ENCODE peak calls at places on chromosomes 13 and 19, in four cellular contexts. T is breast epithelium, Y is spleen, N is colonic mucosa. K is an unnamed sample.

GRCh38 chr19:32642771-32643170 is 32.2 kb downstream of the ANKRD27 start:
- DNase-seq in T (no peak), Y (peak; percentile 84), N (no peak), K (peak; percentile 53)

GRCh38 chr13:50187352-50188029 is 172.2 kb downstream of the KCNRG start:
- DNase-seq in T (no peak), Y (no peak), N (no peak), K (no peak)

GRCh38 chr13:102721800-102722231 is 27.0 kb upstream of the METTL21C start:
- DNase-seq in T (no peak), Y (no peak), N (no peak), K (no peak)

GRCh38 chr19:41872775-41873647 is 4.1 kb upstream of the CD79A start:
- DNase-seq in T (peak; percentile 69), Y (peak; percentile 94), N (peak; percentile 89), K (peak; percentile 66)

GRCh38 chr13:112747256-112747655 is 57.4 kb downstream of the ATP11A start:
- DNase-seq in T (no peak), Y (peak; percentile 25), N (no peak), K (no peak)

GRCh38 chr19:29965529-29965928 is 23.5 kb downstream of the URI1 start:
- DNase-seq in T (no peak), Y (no peak), N (no peak), K (no peak)

GRCh38 chr19:9956956-9957355 is 20.6 kb upstream of the OLFM2 start:
- DNase-seq in T (no peak), Y (no peak), N (no peak), K (no peak)

GRCh38 chr13:36795463-36795862 is 23.6 kb upstream of the RFXAP start:
- DNase-seq in T (no peak), Y (no peak), N (no peak), K (no peak)

GRCh38 chr13:41222259-41222852 is 28.0 kb upstream of the KBTBD7 start:
- DNase-seq in T (no peak), Y (no peak), N (peak; percentile 56), K (no peak)

GRCh38 chr13:37791699-37792098 is 77.9 kb downstream of the TRPC4 start:
- DNase-seq in T (no peak), Y (no peak), N (no peak), K (no peak)

GRCh38 chr13:88417801-88418200 is 746.6 kb downstream of the SLITRK5 start:
- DNase-seq in T (no peak), Y (no peak), N (no peak), K (no peak)

GRCh38 chr19:42467437-42467760 is 24.7 kb upstream of the CXCL17 start:
- DNase-seq in T (no peak), Y (no peak), N (peak; percentile 45), K (no peak)

GRCh38 chr13:99993660-99994455 is 12.3 kb downstream of the ZIC2 start:
- DNase-seq in T (no peak), Y (no peak), N (no peak), K (no peak)

GRCh38 chr19:16463991-16464575 is 7.7 kb downstream of the EPS15L1 start:
- DNase-seq in T (no peak), Y (no peak), N (no peak), K (no peak)

GRCh38 chr19:48967346-48968178 is 2.5 kb downstream of the FTL start:
- DNase-seq in T (no peak), Y (peak; percentile 83), N (no peak), K (no peak)

GRCh38 chr19:41521860-41522555 is 54.0 kb upstream of the CEACAM21 start:
- DNase-seq in T (no peak), Y (peak; percentile 88), N (no peak), K (no peak)

GRCh38 chr13:75704942-75705320 is 68.8 kb downstream of the LMO7 start:
- DNase-seq in T (peak; percentile 56), Y (no peak), N (peak; percentile 81), K (no peak)

GRCh38 chr13:48370815-48371214 is 42.1 kb downstream of the LPAR6 start:
- DNase-seq in T (no peak), Y (no peak), N (no peak), K (no peak)

GRCh38 chr19:50928841-50929240 is 17.6 kb upstream of the KLK4 start:
- DNase-seq in T (no peak), Y (no peak), N (no peak), K (no peak)
- H3K27me3 ChIP-seq in T (peaks cover 4% of the 10 kb centered on the region), Y (peaks cover 75% of the 10 kb centered on the region), N (no peaks in the 10 kb centered on the region), K (peaks cover 20% of the 10 kb centered on the region)

DNA sequence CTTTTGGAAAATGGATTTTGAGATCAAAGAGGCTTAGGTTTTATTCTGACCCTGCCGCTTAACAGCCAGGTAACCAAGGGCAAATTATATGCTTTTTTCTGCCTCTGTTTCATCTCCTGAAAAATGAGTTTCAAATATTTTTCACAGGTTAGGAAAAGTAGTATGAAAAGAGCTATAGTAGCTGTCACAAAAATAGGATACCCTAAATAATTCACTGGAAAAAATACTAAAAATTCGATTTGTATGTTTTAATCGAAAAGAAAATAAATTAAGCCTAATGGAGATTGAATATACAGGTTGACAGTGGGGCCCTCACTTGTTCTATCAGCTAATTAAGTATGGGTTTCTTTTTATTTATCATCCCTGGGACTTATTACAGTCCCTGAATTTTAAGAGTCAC is 58.3 kb downstream of the RNF6 start:
- DNase-seq in T (no peak), Y (no peak), N (no peak), K (no peak)
- TF ChIP-seq CTCF in T (no peak), Y (no peak), N (no peak), K (no peak)

DNA sequence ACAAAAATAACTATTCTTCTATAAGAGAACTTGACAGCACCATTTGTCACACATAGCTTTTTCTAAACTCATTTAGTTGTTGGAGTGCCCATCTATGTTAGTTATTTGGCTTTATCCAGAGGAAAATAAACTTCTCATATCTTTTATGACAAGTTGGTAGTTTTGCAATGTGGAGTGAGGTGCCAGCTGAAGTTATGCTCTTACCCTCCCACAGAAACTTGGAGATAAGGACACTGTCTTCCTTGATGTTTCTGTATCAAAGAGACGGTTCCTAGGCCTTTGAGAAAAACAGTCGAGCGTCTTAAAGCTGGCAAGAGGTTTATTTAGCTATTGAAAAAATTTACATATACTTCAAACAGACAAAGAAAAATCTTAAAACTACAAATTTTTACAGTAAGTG is 1079.7 kb downstream of the SLITRK1 start:
- DNase-seq in T (no peak), Y (no peak), N (no peak), K (no peak)
- H3K27me3 ChIP-seq in T (no peaks in the 10 kb centered on the region), Y (no peaks in the 10 kb centered on the region), N (no peaks in the 10 kb centered on the region), K (no peaks in the 10 kb centered on the region)

GRCh38 chr13:86608739-86609138 is 809.5 kb upstream of the SLITRK6 start:
- DNase-seq in T (no peak), Y (no peak), N (no peak), K (no peak)
- TF ChIP-seq CTCF in T (no peak), Y (no peak), N (no peak), K (no peak)

GRCh38 chr13:94662274-94662945 is 49.9 kb downstream of the SOX21 start:
- DNase-seq in T (no peak), Y (no peak), N (no peak), K (no peak)

GRCh38 chr13:94661396-94661795 is 50.9 kb downstream of the SOX21 start:
- DNase-seq in T (no peak), Y (no peak), N (no peak), K (no peak)

GRCh38 chr13:94667190-94667589 is 45.2 kb downstream of the SOX21 start:
- DNase-seq in T (no peak), Y (no peak), N (no peak), K (no peak)

GRCh38 chr13:94664889-94665288 is 47.5 kb downstream of the SOX21 start:
- DNase-seq in T (no peak), Y (no peak), N (no peak), K (no peak)

DNA sequence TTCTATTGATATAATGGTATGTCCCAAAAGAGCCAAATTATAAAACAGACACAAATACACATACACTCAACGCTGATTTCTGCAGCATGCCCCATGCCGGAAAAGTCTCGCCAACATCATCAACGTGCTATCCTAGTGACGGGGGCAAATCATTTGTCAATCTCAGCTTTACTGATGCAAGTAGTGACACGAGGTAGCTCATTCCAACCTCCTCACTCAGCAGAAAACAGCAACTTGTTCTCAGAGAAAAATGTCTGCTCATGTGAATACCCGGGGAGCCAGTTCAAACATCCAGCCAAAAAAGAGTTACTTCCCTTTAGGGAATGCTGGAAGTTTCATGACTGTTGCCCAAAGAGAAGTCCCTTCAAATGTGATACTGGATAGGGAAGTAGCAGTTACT is 46.3 kb downstream of the SOX21 start:
- DNase-seq in T (no peak), Y (no peak), N (no peak), K (no peak)
- H3K27me3 ChIP-seq in T (peaks cover 10% of the 10 kb centered on the region), Y (peaks cover 30% of the 10 kb centered on the region), N (no peaks in the 10 kb centered on the region), K (no peaks in the 10 kb centered on the region)

GRCh38 chr13:30253830-30254229 is 53.5 kb downstream of the KATNAL1 start:
- DNase-seq in T (no peak), Y (no peak), N (no peak), K (no peak)

GRCh38 chr13:30256713-30257432 is 50.5 kb downstream of the KATNAL1 start:
- DNase-seq in T (no peak), Y (no peak), N (no peak), K (no peak)

GRCh38 chr13:30257433-30258099 is 49.8 kb downstream of the KATNAL1 start:
- DNase-seq in T (no peak), Y (no peak), N (no peak), K (no peak)

DNA sequence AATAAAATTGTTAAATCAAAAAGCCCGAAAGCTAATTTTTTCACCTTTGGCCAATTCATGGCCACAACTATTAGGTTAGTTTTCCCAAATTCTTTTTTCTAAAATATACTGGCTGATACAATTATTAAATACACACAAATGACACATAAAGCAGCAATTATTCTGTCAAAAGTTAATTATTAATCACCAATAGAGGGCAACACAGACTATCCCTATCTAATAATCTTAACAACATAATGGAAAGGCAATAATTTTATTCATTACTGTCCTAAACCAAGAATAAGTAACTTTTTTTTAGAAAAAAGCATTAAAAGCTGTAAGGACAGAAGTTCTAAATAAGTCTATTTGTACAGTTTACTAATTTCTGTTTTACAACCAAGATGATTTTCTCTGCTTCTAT is 51.7 kb downstream of the KATNAL1 start:
- DNase-seq in T (no peak), Y (no peak), N (no peak), K (no peak)
- TF ChIP-seq CTCF in T (no peak), Y (no peak), N (no peak), K (peak; percentile 14)

DNA sequence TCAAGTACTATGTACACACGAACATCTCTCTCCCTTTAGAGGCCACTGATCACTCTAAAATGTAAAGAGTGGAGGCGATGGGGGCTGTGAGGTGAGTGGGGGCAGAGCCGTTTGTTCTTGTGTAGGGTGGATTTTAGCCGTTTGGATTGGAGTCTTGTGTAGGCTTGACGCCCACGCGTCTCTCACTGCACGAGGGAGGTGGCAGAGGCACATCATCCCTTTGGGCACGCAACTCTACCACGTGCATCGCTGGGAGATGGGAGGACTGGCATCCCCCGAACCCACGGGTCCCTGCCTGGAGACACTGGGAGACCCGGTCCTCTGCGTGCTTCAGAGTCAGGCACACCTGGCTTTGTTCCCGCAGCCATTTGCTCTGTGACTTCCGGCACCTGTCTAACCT is 6.3 kb downstream of the ARHGEF7 start:
- DNase-seq in T (no peak), Y (no peak), N (no peak), K (no peak)
- H3K27me3 ChIP-seq in T (peaks cover 36% of the 10 kb centered on the region), Y (peaks cover 48% of the 10 kb centered on the region), N (peaks cover 14% of the 10 kb centered on the region), K (peaks cover 20% of the 10 kb centered on the region)

DNA sequence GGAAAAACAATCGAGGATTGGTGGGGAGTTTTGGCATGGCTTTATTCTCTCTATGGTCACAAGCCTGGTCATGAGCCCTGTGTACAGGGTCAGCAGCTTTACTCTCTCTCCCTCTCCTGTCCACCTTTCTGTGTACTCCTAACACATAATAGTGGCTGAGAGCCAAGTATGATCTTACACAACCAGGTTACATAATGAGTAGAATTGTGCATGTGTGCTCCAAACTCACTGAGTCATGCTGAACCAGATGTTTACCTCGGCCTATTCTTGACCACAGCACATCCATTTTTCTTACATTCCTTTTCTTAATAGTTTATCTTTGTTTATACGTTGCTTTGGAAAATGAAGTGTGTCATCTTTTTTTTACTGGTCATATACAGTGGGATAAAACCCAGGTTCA is 53.1 kb downstream of the ZNF254 start:
- DNase-seq in T (no peak), Y (no peak), N (no peak), K (no peak)
- TF ChIP-seq CTCF in T (no peak), Y (no peak), N (no peak), K (no peak)

K was measured in CD4-positive, alpha-beta T cell.